ENCODE peak calls at places on chromosomes 12 and 14, in seven cellular contexts. L is suprapubic skin, T is sigmoid colon, W is A673, N is neuronal stem cell, H is breast epithelium, P is HepG2. Y is an unnamed sample.

GRCh38 chr12:123270380-123271181 is 1.1 kb downstream of the CDK2AP1 start:
- DNase-seq in N (no peak), L (peak; percentile 70), H (no peak), P (peak; percentile 23), T (peak; percentile 72), W (peak; percentile 28), Y (no peak)

GRCh38 chr12:55728185-55728931 is 451 bp downstream of the CD63 start:
- DNase-seq in H (peak; percentile 78), T (peak; percentile 94), P (no peak), L (peak; percentile 89), N (no peak), W (peak; percentile 55), Y (no peak)

GRCh38 chr12:39571351-39571750 is 48.3 kb downstream of the ABCD2 start:
- DNase-seq in N (no peak), T (no peak), P (no peak), W (no peak), H (no peak), L (no peak), Y (no peak)

GRCh38 chr12:103441437-103442186 is 54.2 kb downstream of the C12orf42 start:
- DNase-seq in L (no peak), N (no peak), H (no peak), P (no peak), T (no peak), W (no peak), Y (no peak)

GRCh38 chr14:20791199-20791996 is 10.3 kb downstream of the RNASE6 start:
- DNase-seq in N (no peak), H (no peak), W (no peak), P (no peak), T (no peak), L (no peak), Y (no peak)

GRCh38 chr12:12683725-12684124 is 12.3 kb downstream of the GPR19 start:
- DNase-seq in W (no peak), H (no peak), T (no peak), N (no peak), P (no peak), L (no peak), Y (no peak)

GRCh38 chr14:96252323-96253052 is 3.5 kb upstream of the BDKRB1 start:
- DNase-seq in L (no peak), N (no peak), W (no peak), T (no peak), H (no peak), P (no peak), Y (no peak)

GRCh38 chr14:96038558-96038919 is 623 bp upstream of the C14orf132 start:
- DNase-seq in P (no peak), T (no peak), H (no peak), W (peak; percentile 6), N (no peak), L (no peak), Y (no peak)

GRCh38 chr12:114288071-114288470 is 117.9 kb downstream of the TBX5 start:
- DNase-seq in W (no peak), T (no peak), P (no peak), H (no peak), L (no peak), N (no peak), Y (no peak)

GRCh38 chr12:18302809-18303430 is 41.6 kb downstream of the PIK3C2G start:
- DNase-seq in T (no peak), N (no peak), H (no peak), L (no peak), P (no peak), W (no peak), Y (no peak)

GRCh38 chr14:60487211-60487610 is 1.3 kb upstream of the C14orf39 start:
- DNase-seq in W (no peak), N (no peak), P (no peak), H (no peak), L (no peak), T (no peak), Y (no peak)

GRCh38 chr12:110776410-110776809 is 33.7 kb upstream of the PPP1CC start:
- DNase-seq in H (no peak), P (no peak), L (no peak), N (no peak), W (no peak), T (no peak), Y (no peak)

GRCh38 chr12:111453071-111453989 is 47.6 kb downstream of the SH2B3 start:
- DNase-seq in H (no peak), N (no peak), T (peak; percentile 47), W (no peak), P (no peak), L (no peak), Y (no peak)

GRCh38 chr14:49966971-49967630 is 74.2 kb downstream of the ARF6 start:
- DNase-seq in L (no peak), T (no peak), P (no peak), W (no peak), H (no peak), N (no peak), Y (no peak)

GRCh38 chr12:31582155-31582554 is 8.8 kb downstream of the DENND5B start:
- DNase-seq in L (no peak), T (no peak), W (no peak), P (no peak), H (no peak), N (no peak), Y (no peak)

GRCh38 chr14:91127411-91127810 is 13.5 kb downstream of the DGLUCY start:
- DNase-seq in W (no peak), T (no peak), H (peak; percentile 99), P (no peak), L (peak; percentile 75), N (no peak), Y (no peak)

GRCh38 chr14:61493239-61493638 is 171.9 kb downstream of the PRKCH start:
- DNase-seq in T (no peak), P (no peak), W (no peak), N (no peak), H (no peak), L (no peak), Y (no peak)

GRCh38 chr14:50342211-50343080 is 30.3 kb downstream of the DMAC2L start:
- DNase-seq in H (no peak), T (peak; percentile 88), W (peak; percentile 59), N (no peak), P (peak; percentile 66), L (no peak), Y (no peak)

GRCh38 chr14:105632010-105632409 is 105.6 kb downstream of the TMEM121 start:
- DNase-seq in P (no peak), T (no peak), W (no peak), L (no peak), N (no peak), H (no peak), Y (no peak)

GRCh38 chr12:124423683-124424515 is 129.0 kb downstream of the RFLNA start:
- DNase-seq in P (no peak), N (no peak), L (no peak), H (no peak), W (no peak), T (no peak), Y (no peak)

GRCh38 chr14:100252684-100253083 is 13.7 kb downstream of the YY1 start:
- DNase-seq in P (no peak), W (no peak), L (no peak), T (no peak), H (no peak), N (no peak), Y (no peak)

GRCh38 chr12:112198120-112198733 is 72.9 kb downstream of the TRAFD1 start:
- DNase-seq in T (no peak), W (peak; percentile 76), H (no peak), P (peak; percentile 64), L (no peak), N (peak; percentile 61), Y (peak; percentile 10)

GRCh38 chr14:104106471-104106991 is 21.0 kb downstream of the ASPG start:
- DNase-seq in W (no peak), T (no peak), P (no peak), H (peak; percentile 45), N (no peak), L (peak; percentile 65), Y (no peak)

GRCh38 chr12:124143726-124144125 is 151.2 kb upstream of the RFLNA start:
- DNase-seq in N (no peak), W (no peak), H (no peak), P (no peak), L (no peak), T (no peak), Y (no peak)

GRCh38 chr12:123839826-123840225 is 77.7 kb downstream of the DNAH10 start:
- DNase-seq in H (no peak), L (no peak), N (no peak), W (no peak), P (peak; percentile 43), T (no peak), Y (no peak)

GRCh38 chr12:47396902-47397663 is 308.7 kb downstream of the RPAP3 start:
- DNase-seq in T (no peak), H (no peak), P (no peak), L (no peak), W (no peak), N (no peak), Y (no peak)

DNA sequence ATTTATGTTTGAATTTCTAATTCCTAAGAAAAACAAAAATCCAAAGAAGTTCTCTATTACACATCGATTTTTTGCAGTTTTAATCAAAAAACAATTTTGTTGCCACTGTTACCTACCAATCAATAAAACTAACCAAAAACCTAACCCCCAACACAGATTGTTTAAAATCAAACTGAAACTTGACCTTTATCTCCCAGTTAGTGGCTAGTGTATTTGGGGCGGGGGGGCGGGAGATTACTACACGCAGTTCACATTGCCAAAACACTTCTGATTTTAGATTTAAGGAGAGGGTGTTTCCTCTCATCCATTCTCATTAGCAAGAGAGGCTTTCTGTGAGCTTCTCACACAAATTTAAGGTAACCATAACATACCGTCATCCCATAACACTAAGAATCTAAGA is 6.4 kb downstream of the CDC42BPB start:
- DNase-seq in T (no peak), N (no peak), H (no peak), W (no peak), P (no peak), L (no peak), Y (no peak)
- H3K27ac ChIP-seq in T (no peak overlapping the region), N (no peak overlapping the region), H (no peak overlapping the region), W (no peak overlapping the region), P (no peak overlapping the region), L (no peak overlapping the region), Y (no peak overlapping the region)

GRCh38 chr12:98864363-98864762 is 219.3 kb downstream of the APAF1 start:
- DNase-seq in N (no peak), L (no peak), P (no peak), H (no peak), T (no peak), W (no peak), Y (no peak)
- H3K27ac ChIP-seq in N (no peak overlapping the region), L (no peak overlapping the region), P (no peak overlapping the region), H (no peak overlapping the region), T (no peak overlapping the region), W (no peak overlapping the region), Y (no peak overlapping the region)

GRCh38 chr14:77642407-77642806 is 26.0 kb upstream of the SPTLC2 start:
- DNase-seq in P (no peak), T (no peak), H (no peak), W (no peak), N (no peak), L (no peak), Y (no peak)
- H3K27ac ChIP-seq in P (no peak overlapping the region), T (peak overlapping the region; percentile 76), H (peak overlapping the region; percentile 77), W (no peak overlapping the region), N (no peak overlapping the region), L (peak overlapping the region; percentile 78), Y (peak overlapping the region; percentile 79)

DNA sequence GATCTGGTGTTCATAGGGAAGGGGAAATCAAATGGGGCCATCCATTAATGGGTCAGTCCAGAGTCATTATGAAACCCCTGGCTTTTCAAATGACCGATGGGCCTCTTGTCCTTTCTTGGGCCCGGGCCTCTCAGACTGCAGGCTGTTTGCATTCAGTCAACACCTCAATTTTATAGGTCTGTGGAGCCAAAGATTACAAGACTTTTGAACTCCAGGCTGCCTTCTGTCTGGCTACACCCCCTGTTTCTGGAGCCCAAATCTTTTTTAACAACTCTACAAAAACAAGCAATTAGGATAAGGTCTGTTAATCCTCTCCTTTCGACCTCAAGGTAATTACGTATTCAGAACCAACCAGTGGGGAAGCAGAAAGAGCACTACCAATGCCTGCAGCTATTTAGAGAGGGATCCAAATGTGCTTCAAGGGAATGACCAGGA is 35.6 kb downstream of the DUSP6 start:
- DNase-seq in T (no peak), P (no peak), L (no peak), W (no peak), H (no peak), N (peak; percentile 76), Y (no peak)
- H3K27ac ChIP-seq in T (no peak overlapping the region), P (no peak overlapping the region), L (no peak overlapping the region), W (peak overlapping the region; percentile 46), H (peak overlapping the region; percentile 22), N (peak overlapping the region; percentile 32), Y (no peak overlapping the region)

Y was measured in Panc1.